ENCODE peak calls at places on chromosomes 4 and X, in ten cellular contexts. One of them, this sample, is unnamed.

GRCh38 chrX:2863646-2864045 is 34.9 kb downstream of the GYG2 start:
- DNase-seq in stimulated activated CD4-positive, alpha-beta T cell treated with anti-CD3 and anti-CD28 coated beads, Interleukin-4, amount 100 ng/mL, for 4 hours: no peak
- DNase-seq in NCI-H1105: no peak
- DNase-seq in D341Med: no peak
- DNase-seq in NCI-H2029: no peak
- DNase-seq in upper lobe of right lung: no peak
- DNase-seq in endothelial cell: no peak
- DNase-seq in mesenteric fat pad: no peak
- DNase-seq in dorsolateral prefrontal cortex: no peak
- DNase-seq in GM12865: no peak
- DNase-seq in this sample: no peak

GRCh38 chr4:7620814-7621176 is 186.1 kb upstream of the PSAPL1 start:
- DNase-seq in dorsolateral prefrontal cortex: no peak
- DNase-seq in NCI-H2029: no peak
- DNase-seq in upper lobe of right lung: no peak
- DNase-seq in stimulated activated CD4-positive, alpha-beta T cell treated with anti-CD3 and anti-CD28 coated beads, Interleukin-4, amount 100 ng/mL, for 4 hours: no peak
- DNase-seq in GM12865: no peak
- DNase-seq in NCI-H1105: no peak
- DNase-seq in endothelial cell: no peak
- DNase-seq in mesenteric fat pad: no peak
- DNase-seq in D341Med: no peak
- DNase-seq in this sample: no peak

GRCh38 chr4:168096444-168096784 is 4.1 kb downstream of the ANXA10 start:
- DNase-seq in endothelial cell: no peak
- DNase-seq in NCI-H1105: no peak
- DNase-seq in upper lobe of right lung: no peak
- DNase-seq in D341Med: no peak
- DNase-seq in GM12865: no peak
- DNase-seq in NCI-H2029: no peak
- DNase-seq in stimulated activated CD4-positive, alpha-beta T cell treated with anti-CD3 and anti-CD28 coated beads, Interleukin-4, amount 100 ng/mL, for 4 hours: no peak
- DNase-seq in mesenteric fat pad: no peak
- DNase-seq in dorsolateral prefrontal cortex: no peak
- DNase-seq in this sample: no peak

GRCh38 chr4:81647388-81647787 is 175.7 kb upstream of the RASGEF1B start:
- DNase-seq in stimulated activated CD4-positive, alpha-beta T cell treated with anti-CD3 and anti-CD28 coated beads, Interleukin-4, amount 100 ng/mL, for 4 hours: no peak
- DNase-seq in D341Med: no peak
- DNase-seq in NCI-H1105: no peak
- DNase-seq in mesenteric fat pad: no peak
- DNase-seq in NCI-H2029: no peak
- DNase-seq in dorsolateral prefrontal cortex: no peak
- DNase-seq in endothelial cell: no peak
- DNase-seq in upper lobe of right lung: no peak
- DNase-seq in GM12865: no peak
- DNase-seq in this sample: no peak

GRCh38 chrX:29662101-29662500 is 553.3 kb upstream of the MAGEB2 start:
- DNase-seq in mesenteric fat pad: no peak
- DNase-seq in D341Med: no peak
- DNase-seq in upper lobe of right lung: no peak
- DNase-seq in endothelial cell: no peak
- DNase-seq in stimulated activated CD4-positive, alpha-beta T cell treated with anti-CD3 and anti-CD28 coated beads, Interleukin-4, amount 100 ng/mL, for 4 hours: no peak
- DNase-seq in NCI-H2029: no peak
- DNase-seq in NCI-H1105: no peak
- DNase-seq in dorsolateral prefrontal cortex: no peak
- DNase-seq in GM12865: no peak
- DNase-seq in this sample: no peak

GRCh38 chr4:8383451-8384160 is 56.9 kb downstream of the ACOX3 start:
- DNase-seq in NCI-H1105: no peak
- DNase-seq in NCI-H2029: no peak
- DNase-seq in dorsolateral prefrontal cortex: no peak
- DNase-seq in upper lobe of right lung: no peak
- DNase-seq in stimulated activated CD4-positive, alpha-beta T cell treated with anti-CD3 and anti-CD28 coated beads, Interleukin-4, amount 100 ng/mL, for 4 hours: no peak
- DNase-seq in mesenteric fat pad: no peak
- DNase-seq in GM12865: no peak
- DNase-seq in endothelial cell: no peak
- DNase-seq in D341Med: no peak
- DNase-seq in this sample: no peak

GRCh38 chrX:47380268-47380667 is 9.9 kb downstream of the ZNF157 start:
- DNase-seq in NCI-H2029: no peak
- DNase-seq in mesenteric fat pad: no peak
- DNase-seq in endothelial cell: no peak
- DNase-seq in D341Med: no peak
- DNase-seq in dorsolateral prefrontal cortex: no peak
- DNase-seq in GM12865: peak; percentile 35
- DNase-seq in stimulated activated CD4-positive, alpha-beta T cell treated with anti-CD3 and anti-CD28 coated beads, Interleukin-4, amount 100 ng/mL, for 4 hours: peak; percentile 57
- DNase-seq in NCI-H1105: no peak
- DNase-seq in upper lobe of right lung: no peak
- DNase-seq in this sample: no peak

GRCh38 chrX:132732236-132732635 is 226.2 kb downstream of the HS6ST2 start:
- DNase-seq in NCI-H2029: peak; percentile 45
- DNase-seq in mesenteric fat pad: no peak
- DNase-seq in upper lobe of right lung: no peak
- DNase-seq in dorsolateral prefrontal cortex: no peak
- DNase-seq in NCI-H1105: peak; percentile 74
- DNase-seq in D341Med: no peak
- DNase-seq in GM12865: no peak
- DNase-seq in stimulated activated CD4-positive, alpha-beta T cell treated with anti-CD3 and anti-CD28 coated beads, Interleukin-4, amount 100 ng/mL, for 4 hours: no peak
- DNase-seq in endothelial cell: no peak
- DNase-seq in this sample: no peak

GRCh38 chr4:6943012-6943869 is 33.6 kb downstream of the TBC1D14 start:
- DNase-seq in NCI-H1105: no peak
- DNase-seq in mesenteric fat pad: no peak
- DNase-seq in stimulated activated CD4-positive, alpha-beta T cell treated with anti-CD3 and anti-CD28 coated beads, Interleukin-4, amount 100 ng/mL, for 4 hours: no peak
- DNase-seq in NCI-H2029: no peak
- DNase-seq in GM12865: no peak
- DNase-seq in dorsolateral prefrontal cortex: no peak
- DNase-seq in upper lobe of right lung: no peak
- DNase-seq in D341Med: no peak
- DNase-seq in endothelial cell: no peak
- DNase-seq in this sample: no peak

GRCh38 chrX:13250831-13251612 is 68.8 kb downstream of the ATXN3L start:
- DNase-seq in upper lobe of right lung: no peak
- DNase-seq in stimulated activated CD4-positive, alpha-beta T cell treated with anti-CD3 and anti-CD28 coated beads, Interleukin-4, amount 100 ng/mL, for 4 hours: no peak
- DNase-seq in GM12865: no peak
- DNase-seq in dorsolateral prefrontal cortex: no peak
- DNase-seq in mesenteric fat pad: no peak
- DNase-seq in NCI-H2029: no peak
- DNase-seq in endothelial cell: peak; percentile 9
- DNase-seq in D341Med: no peak
- DNase-seq in NCI-H1105: no peak
- DNase-seq in this sample: peak; percentile 72